ENCODE peak calls at places on chromosomes 3 and 15, in nine cellular contexts. S is A549, K is NB4, T is heart left ventricle, J is gastrocnemius medialis, M is IMR-90, L is lower leg skin, Y is stomach, A is body of pancreas. U is an unnamed sample.

GRCh38 chr3:37953995-37954394 is 36.6 kb upstream of the VILL start:
- DNase-seq in S (no peak), K (no peak), T (no peak), J (no peak), M (no peak), L (no peak), Y (no peak), A (no peak), U (no peak)

GRCh38 chr15:50531763-50532162 is 14.7 kb downstream of the USP50 start:
- DNase-seq in S (no peak), K (no peak), T (no peak), J (no peak), M (peak; percentile 41), L (no peak), Y (no peak), A (no peak), U (no peak)

GRCh38 chr3:195451373-195452000 is 8.7 kb upstream of the ACAP2 start:
- DNase-seq in S (no peak), K (no peak), T (no peak), J (no peak), M (no peak), L (no peak), Y (no peak), A (no peak), U (no peak)

GRCh38 chr15:89576417-89576773 is 1.1 kb downstream of the TICRR start:
- DNase-seq in S (no peak), K (peak; percentile 27), T (no peak), J (no peak), M (peak; percentile 9), L (no peak), Y (no peak), A (no peak), U (peak; percentile 44)

GRCh38 chr3:122502139-122502538 is 12.6 kb downstream of the KPNA1 start:
- DNase-seq in S (no peak), K (no peak), T (no peak), J (no peak), M (no peak), L (no peak), Y (no peak), A (no peak), U (peak; percentile 85)

GRCh38 chr3:20999661-21000060 is 751.3 kb downstream of the ZNF385D start:
- DNase-seq in S (no peak), K (no peak), T (no peak), J (no peak), M (no peak), L (no peak), Y (no peak), A (no peak), U (no peak)

GRCh38 chr15:63380151-63380827 is 1.4 kb downstream of the CA12 start:
- DNase-seq in S (no peak), K (no peak), T (no peak), J (no peak), M (no peak), L (no peak), Y (no peak), A (no peak), U (no peak)

GRCh38 chr3:65334045-65334665 is 646.4 kb upstream of the ADAMTS9 start:
- DNase-seq in S (no peak), K (no peak), T (no peak), J (no peak), M (no peak), L (no peak), Y (no peak), A (peak; percentile 12), U (no peak)

GRCh38 chr3:112061152-112061551 is 25.0 kb upstream of the C3orf52 start:
- DNase-seq in S (no peak), K (no peak), T (no peak), J (no peak), M (peak; percentile 68), L (no peak), Y (no peak), A (no peak), U (no peak)

GRCh38 chr15:57922780-57923179 is 142.7 kb downstream of the ALDH1A2 start:
- DNase-seq in S (no peak), K (no peak), T (peak; percentile 87), J (no peak), M (no peak), L (no peak), Y (peak; percentile 90), A (peak; percentile 94), U (no peak)

GRCh38 chr3:126450744-126451143 is 24.9 kb downstream of the ZXDC start:
- DNase-seq in S (no peak), K (no peak), T (no peak), J (no peak), M (no peak), L (no peak), Y (no peak), A (no peak), U (no peak)

GRCh38 chr3:128992926-128993460 is 883 bp downstream of the CFAP92 start:
- DNase-seq in S (no peak), K (no peak), T (no peak), J (no peak), M (no peak), L (no peak), Y (no peak), A (no peak), U (no peak)

GRCh38 chr15:76401285-76401684 is 64.7 kb downstream of the ISL2 start:
- DNase-seq in S (no peak), K (peak; percentile 10), T (no peak), J (no peak), M (peak; percentile 59), L (no peak), Y (no peak), A (no peak), U (no peak)

GRCh38 chr3:140540262-140540661 is 137.6 kb upstream of the TRIM42 start:
- DNase-seq in S (no peak), K (no peak), T (no peak), J (no peak), M (no peak), L (no peak), Y (no peak), A (no peak), U (no peak)

GRCh38 chr3:139797724-139798343 is 120.1 kb upstream of the NMNAT3 start:
- DNase-seq in S (no peak), K (peak; percentile 36), T (no peak), J (no peak), M (peak; percentile 6), L (no peak), Y (no peak), A (peak; percentile 47), U (peak; percentile 48)

GRCh38 chr3:111712294-111713180 is 117.4 kb upstream of the ZBED2 start:
- DNase-seq in S (no peak), K (peak; percentile 12), T (peak; percentile 71), J (no peak), M (no peak), L (no peak), Y (no peak), A (no peak), U (no peak)

GRCh38 chr15:99408236-99409096 is 157.2 kb downstream of the LRRC28 start:
- DNase-seq in S (no peak), K (no peak), T (peak; percentile 71), J (no peak), M (peak; percentile 86), L (no peak), Y (no peak), A (no peak), U (no peak)

DNA sequence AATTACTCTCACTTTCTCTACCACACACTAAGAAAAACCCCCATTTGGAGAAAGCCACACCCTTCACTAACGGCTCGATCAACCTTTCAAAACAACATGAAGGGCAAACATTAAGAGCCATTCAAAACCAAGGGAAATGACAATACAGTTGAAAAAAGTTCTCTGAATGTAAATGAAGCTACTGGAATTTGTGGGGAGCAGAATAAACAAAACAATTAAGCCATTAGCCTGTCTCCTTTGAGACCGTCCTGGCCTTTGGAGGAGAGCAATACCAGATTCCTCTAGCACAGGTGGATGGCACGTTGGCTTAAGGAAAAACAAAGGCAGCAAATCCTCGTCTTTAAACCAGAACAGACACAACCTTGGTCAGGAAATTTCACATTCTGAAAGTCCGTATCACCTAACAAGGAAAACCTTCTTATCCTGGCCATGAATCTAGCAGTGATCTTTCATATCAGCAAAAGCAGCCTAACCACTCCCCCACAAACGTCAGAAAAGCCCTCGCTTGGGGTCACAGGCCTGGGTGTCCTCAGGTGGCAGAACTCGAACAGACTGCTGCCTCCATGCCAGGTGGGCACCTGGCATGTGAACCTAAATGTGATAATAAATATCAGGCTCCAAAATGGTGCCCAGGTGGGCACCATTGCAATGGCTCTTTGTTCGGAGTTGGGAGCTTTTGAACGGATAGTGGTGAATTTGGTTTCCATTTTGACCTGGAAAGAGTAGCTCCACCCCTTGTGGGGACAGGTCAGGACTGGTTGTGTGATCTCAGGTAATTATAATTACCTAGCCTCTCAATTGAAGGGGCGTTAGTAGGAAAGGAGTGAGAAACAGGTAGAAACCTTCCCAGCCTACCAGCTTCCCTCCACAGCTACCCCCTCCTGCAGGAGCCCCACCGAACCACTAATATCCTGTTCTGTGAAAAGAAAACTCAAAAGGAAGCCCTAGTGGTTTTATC is 18.4 kb downstream of the MYO1E start:
- DNase-seq in S (no peak), K (no peak), T (no peak), J (no peak), M (no peak), L (no peak), Y (no peak), A (no peak), U (no peak)
- TF ChIP-seq POLR2A in S (no peak), K (no peak), T (no peak), J (no peak), M (no peak), L (no peak), Y (no peak), A (no peak), U (no peak)

GRCh38 chr3:30694668-30695067 is 88.3 kb downstream of the TGFBR2 start:
- DNase-seq in S (no peak), K (no peak), T (no peak), J (no peak), M (no peak), L (no peak), Y (no peak), A (no peak), U (no peak)
- TF ChIP-seq POLR2A in S (no peak), K (no peak), T (no peak), J (no peak), M (no peak), L (no peak), Y (no peak), A (no peak), U (no peak)

GRCh38 chr15:83604549-83604948 is 49.4 kb upstream of the ADAMTSL3 start:
- DNase-seq in S (no peak), K (no peak), T (no peak), J (no peak), M (no peak), L (no peak), Y (no peak), A (no peak), U (no peak)
- TF ChIP-seq POLR2A in S (no peak), K (no peak), T (no peak), J (no peak), M (no peak), L (no peak), Y (no peak), A (no peak), U (no peak)

DNA sequence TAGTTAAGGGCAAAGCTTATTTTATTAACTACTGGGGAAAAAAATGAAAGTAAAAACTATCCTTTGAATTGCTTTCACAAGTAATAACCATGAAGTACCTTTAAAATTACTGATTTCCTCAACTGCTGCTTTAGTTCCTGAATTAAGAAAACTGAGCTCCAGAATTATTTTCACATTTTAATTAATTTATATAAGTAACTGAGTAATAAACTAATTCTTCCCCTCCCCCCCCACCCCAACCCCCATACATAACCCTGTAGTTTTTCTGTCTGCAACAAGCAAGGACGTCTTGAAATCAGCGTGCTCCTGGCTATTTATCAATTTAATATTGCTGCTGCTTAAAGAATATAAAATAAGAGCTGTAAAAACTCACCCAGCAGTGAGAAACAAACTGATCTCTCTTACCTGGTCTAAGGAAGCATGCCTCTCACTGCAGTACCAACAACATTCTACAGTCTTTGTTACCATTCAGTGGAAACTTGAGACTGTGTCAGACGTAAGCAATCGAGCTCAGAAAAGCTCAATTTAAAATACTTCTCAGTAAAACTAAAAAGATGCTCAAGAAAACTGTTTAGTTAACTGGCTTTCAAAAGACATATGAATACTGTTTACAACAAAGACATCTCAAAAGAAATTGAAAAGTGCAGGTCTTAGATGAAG is 121.0 kb downstream of the TFDP2 start:
- DNase-seq in S (no peak), K (peak; percentile 61), T (no peak), J (no peak), M (peak; percentile 90), L (peak; percentile 30), Y (no peak), A (peak; percentile 54), U (peak; percentile 91)
- TF ChIP-seq POLR2A in S (no peak), K (no peak), T (no peak), J (no peak), M (no peak), L (no peak), Y (no peak), A (no peak), U (peak; percentile 33)